ENCODE peak calls at places on chromosomes 16 and 17, in seven cellular contexts. T is neural progenitor cell; M is CD4-positive, CD25-positive, alpha-beta regulatory T cell; K is NCI-H2029; J is activated CD8-positive, alpha-beta T cell treated with anti-CD3 and anti-CD28 coated beads for 36 hours; W is GM04504; C is IMR-90. Y is an unnamed sample.

GRCh38 chr17:45332989-45333701 is 16.3 kb upstream of the MAP3K14 start:
- DNase-seq in J (peak; percentile 47), T (no peak), C (no peak), K (no peak), M (no peak), W (no peak), Y (peak; percentile 42)

GRCh38 chr16:19130852-19131808 is 17.4 kb downstream of the ITPRIPL2 start:
- DNase-seq in J (no peak), C (peak; percentile 82), W (peak; percentile 56), K (peak; percentile 27), T (no peak), M (no peak), Y (no peak)

GRCh38 chr16:87538594-87538993 is 45.8 kb upstream of the ZCCHC14 start:
- DNase-seq in C (peak; percentile 44), T (no peak), M (no peak), J (peak; percentile 31), K (no peak), W (peak; percentile 43), Y (no peak)

GRCh38 chr16:88437367-88437964 is 15.6 kb upstream of the ZFPM1 start:
- DNase-seq in J (peak; percentile 74), M (peak; percentile 42), C (peak; percentile 27), W (no peak), T (peak; percentile 87), K (no peak), Y (peak; percentile 62)

GRCh38 chr17:1724869-1725641 is 551 bp downstream of the WDR81 start:
- DNase-seq in J (no peak), W (no peak), T (peak; percentile 64), C (no peak), M (no peak), K (no peak), Y (no peak)

GRCh38 chr17:34637041-34637547 is 57.7 kb downstream of the TMEM132E start:
- DNase-seq in C (no peak), T (no peak), M (no peak), J (no peak), K (no peak), W (no peak), Y (no peak)

GRCh38 chr17:33640629-33641028 is 347.5 kb upstream of the ASIC2 start:
- DNase-seq in K (no peak), T (peak; percentile 37), M (no peak), J (no peak), C (no peak), W (no peak), Y (no peak)

GRCh38 chr17:2271985-2272702 is 31.4 kb downstream of the SMG6 start:
- DNase-seq in J (peak; percentile 41), W (no peak), M (no peak), K (no peak), T (no peak), C (no peak), Y (no peak)

GRCh38 chr16:19497181-19497580 is 24.7 kb downstream of the GDE1 start:
- DNase-seq in W (no peak), C (no peak), K (no peak), T (no peak), M (no peak), J (no peak), Y (no peak)